ENCODE peak calls at places on chromosomes 4 and X, in six cellular contexts. A is K562, P is HepG2, E is H1, Q is GM12892, Z is GM12878. Y is an unnamed sample.
A peak's percentile ranks its signal among the peaks of the same experiment; 100 is the strongest.

GRCh38 chr4:76830612-76831474 is 67.1 kb downstream of the SOWAHB start:
- DNase-seq in P (peak; percentile 94), E (no peak), A (no peak), Z (no peak), Q (no peak), Y (no peak)

GRCh38 chr4:146883070-146883469 is 62.6 kb downstream of the TTC29 start:
- DNase-seq in P (no peak), Q (no peak), A (no peak), E (no peak), Z (no peak), Y (no peak)

GRCh38 chr4:26127851-26128337 is 192.9 kb upstream of the RBPJ start:
- DNase-seq in A (no peak), E (no peak), Z (no peak), Q (no peak), P (no peak), Y (no peak)

GRCh38 chrX:42992199-42992943 is 214.4 kb upstream of the PPP1R2C start:
- DNase-seq in E (no peak), A (no peak), Z (no peak), P (no peak), Q (no peak), Y (no peak)

GRCh38 chrX:9668537-9668936 is 97.1 kb downstream of the GPR143 start:
- DNase-seq in Q (no peak), A (no peak), E (no peak), P (no peak), Z (no peak), Y (no peak)

GRCh38 chr4:182540496-182540895 is 297.3 kb downstream of the TENM3 start:
- DNase-seq in A (no peak), E (no peak), Z (no peak), Q (no peak), P (no peak), Y (no peak)

GRCh38 chr4:177246636-177247584 is 62.8 kb upstream of the NEIL3 start:
- DNase-seq in E (no peak), A (no peak), Q (no peak), P (no peak), Z (no peak), Y (no peak)

GRCh38 chr4:16952896-16953605 is 54.6 kb upstream of the LDB2 start:
- DNase-seq in Z (no peak), P (no peak), A (no peak), E (no peak), Q (no peak), Y (no peak)

GRCh38 chr4:142293536-142293935 is 552.6 kb downstream of the INPP4B start:
- DNase-seq in Z (no peak), P (no peak), Q (no peak), A (no peak), E (no peak), Y (no peak)

GRCh38 chr4:2046031-2046961 is 12.8 kb upstream of the NAT8L start:
- DNase-seq in A (no peak), Q (no peak), Z (no peak), E (no peak), P (no peak), Y (peak; percentile 25)

GRCh38 chrX:2608638-2609430 is 82.3 kb upstream of the CD99 start:
- DNase-seq in Z (no peak), A (peak; percentile 88), P (peak; percentile 72), Q (peak; percentile 89), E (peak; percentile 58), Y (peak; percentile 92)

GRCh38 chrX:151821226-151821625 is 86.7 kb downstream of the CNGA2 start:
- DNase-seq in E (no peak), P (no peak), A (no peak), Q (no peak), Z (no peak), Y (no peak)

GRCh38 chr4:40763228-40763716 is 13.5 kb downstream of the NSUN7 start:
- DNase-seq in A (peak; percentile 6), E (no peak), Z (peak; percentile 88), Q (peak; percentile 22), P (no peak), Y (peak; percentile 33)

GRCh38 chr4:34932591-34932990 is 1311.7 kb downstream of the ARAP2 start:
- DNase-seq in A (no peak), P (no peak), Z (no peak), E (no peak), Q (no peak), Y (no peak)

GRCh38 chrX:139739138-139739537 is 31.2 kb upstream of the MCF2 start:
- DNase-seq in P (no peak), Z (peak; percentile 19), Q (no peak), A (no peak), E (no peak), Y (no peak)

GRCh38 chrX:17278961-17279360 is 96.0 kb upstream of the NHS start:
- DNase-seq in A (no peak), Q (no peak), P (no peak), E (no peak), Z (no peak), Y (no peak)

GRCh38 chr4:143514432-143514831 is 930 bp downstream of the SMARCA5 start:
- DNase-seq in P (peak; percentile 15), Q (no peak), E (peak; percentile 7), A (peak; percentile 83), Z (no peak), Y (peak; percentile 5)

GRCh38 chr4:98352403-98352802 is 91.2 kb downstream of the RAP1GDS1 start:
- DNase-seq in P (no peak), Q (no peak), Z (no peak), E (no peak), A (no peak), Y (no peak)

GRCh38 chrX:57241967-57242366 is 44.5 kb upstream of the FAAH2 start:
- DNase-seq in Q (no peak), E (no peak), Z (no peak), A (no peak), P (no peak), Y (no peak)

GRCh38 chr4:97123573-97123972 is 1019.7 kb downstream of the STPG2 start:
- DNase-seq in Q (no peak), A (no peak), E (no peak), P (no peak), Z (no peak), Y (no peak)

DNA sequence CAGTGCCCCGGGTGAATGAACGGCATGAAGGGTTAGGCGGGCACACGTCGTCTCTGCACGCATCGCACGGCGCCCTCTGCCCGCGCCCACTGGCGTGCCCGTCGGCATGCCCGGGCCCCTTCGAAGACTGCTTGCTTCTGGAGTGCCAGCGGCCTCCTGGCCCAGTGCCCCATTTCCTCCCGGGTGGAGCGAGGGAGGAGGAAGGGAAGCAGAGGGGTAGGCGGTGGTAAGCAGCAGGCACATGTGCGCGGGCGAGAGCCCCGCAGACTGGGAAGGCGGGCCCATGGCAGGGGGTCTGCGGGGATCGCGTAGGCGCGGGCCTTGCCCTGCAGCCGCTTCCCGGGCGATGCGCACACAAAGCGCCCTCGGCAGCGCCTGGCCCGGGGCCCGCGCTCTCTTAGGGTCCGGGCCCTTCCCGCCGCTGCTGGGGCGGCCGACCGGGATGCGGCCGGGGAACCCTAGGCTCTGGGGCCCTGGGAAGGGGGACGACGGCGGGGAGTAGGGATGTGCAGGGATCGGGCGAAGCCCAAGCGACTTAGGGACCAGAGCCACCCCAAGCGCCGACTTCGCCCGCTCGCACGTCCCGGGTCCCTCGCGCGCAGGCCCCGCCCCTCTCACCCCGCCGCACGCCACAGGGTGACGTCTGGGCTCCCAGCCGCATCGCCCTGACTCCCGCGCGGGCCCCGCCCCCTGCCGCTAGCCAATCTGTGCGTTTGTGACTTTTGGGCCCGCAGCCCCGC is 866 bp upstream of the EMD start:
- DNase-seq in P (no peak), A (no peak), E (no peak), Q (peak; percentile 77), Z (no peak), Y (no peak)
- TF ChIP-seq POLR2A in P (peak; percentile 47), A (peak; percentile 70), E (peak; percentile 61), Q (peak; percentile 53), Z (peak; percentile 76), Y (peak; percentile 24)

DNA sequence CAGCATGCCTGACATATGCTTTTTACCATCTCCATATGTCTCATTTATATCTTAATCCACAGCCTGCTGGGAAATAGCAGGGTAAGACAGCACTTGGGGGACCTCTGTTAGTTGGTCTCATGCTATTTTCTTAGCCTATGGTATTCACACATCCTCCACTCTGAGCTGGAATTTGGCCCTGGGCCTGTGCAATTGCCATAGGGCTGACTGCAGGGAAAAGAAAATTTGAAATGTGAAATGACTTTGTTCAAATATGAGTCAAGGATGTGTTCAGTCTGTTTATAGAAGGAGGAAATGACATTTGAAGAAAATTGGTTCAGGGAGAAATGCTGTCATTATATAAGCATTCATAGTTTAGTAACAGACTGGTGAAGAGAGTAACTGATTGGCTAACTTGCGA is 9.6 kb upstream of the MAP7D3 start:
- DNase-seq in P (no peak), A (no peak), E (no peak), Q (no peak), Z (no peak), Y (no peak)
- TF ChIP-seq TAF1 in P (no peak), A (no peak), E (no peak), Q (no peak), Z (no peak), Y (no peak)

DNA sequence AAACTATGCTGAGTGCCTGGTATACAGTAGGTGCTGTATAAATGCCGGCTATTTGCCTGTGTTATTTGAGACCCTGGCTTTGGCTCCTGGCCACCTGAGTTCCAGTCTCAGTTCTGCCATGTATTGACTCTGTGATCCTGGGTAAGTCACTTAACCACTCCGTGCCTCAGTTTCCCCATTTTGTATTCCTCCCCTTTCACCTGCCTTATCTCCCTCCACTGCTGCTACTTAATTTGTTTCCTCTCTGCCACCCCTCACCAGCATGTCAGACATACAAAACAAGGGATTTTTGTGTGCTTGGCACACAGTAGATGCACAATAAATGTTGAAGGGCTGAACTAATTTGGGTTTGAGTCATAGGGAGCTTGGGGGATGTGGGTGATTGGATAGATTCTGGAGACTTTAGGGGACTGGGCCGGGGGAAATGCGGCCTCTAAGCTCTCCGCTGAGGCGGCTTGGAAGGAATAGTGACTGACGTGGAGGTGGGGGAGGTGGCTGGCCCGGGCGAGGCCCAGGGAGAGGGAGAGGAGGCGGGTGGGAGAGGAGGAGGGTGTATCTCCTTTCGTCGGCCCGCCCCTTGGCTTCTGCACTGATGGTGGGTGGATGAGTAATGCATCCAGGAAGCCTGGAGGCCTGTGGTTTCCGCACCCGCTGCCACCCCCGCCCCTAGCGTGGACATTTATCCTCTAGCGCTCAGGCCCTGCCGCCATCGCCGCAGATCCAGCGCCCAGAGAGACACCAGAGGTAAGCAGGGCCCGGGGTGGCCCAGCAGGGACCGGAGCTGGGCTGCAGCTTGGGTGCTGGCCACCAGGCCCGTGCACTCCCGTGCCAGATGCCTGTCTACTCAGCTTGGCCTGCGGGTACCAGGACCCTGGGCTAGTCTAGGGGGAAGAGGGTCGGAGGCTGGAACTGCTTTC is at the start of gene TIMP1:
- DNase-seq in A (peak; percentile 95), E (no peak), Z (peak; percentile 45), P (peak; percentile 63), Q (peak; percentile 71), Y (peak; percentile 70)
- TF ChIP-seq POLR2A in A (peak; percentile 86), E (peak; percentile 37), Z (peak; percentile 80), P (no peak), Q (peak; percentile 67), Y (no peak)

DNA sequence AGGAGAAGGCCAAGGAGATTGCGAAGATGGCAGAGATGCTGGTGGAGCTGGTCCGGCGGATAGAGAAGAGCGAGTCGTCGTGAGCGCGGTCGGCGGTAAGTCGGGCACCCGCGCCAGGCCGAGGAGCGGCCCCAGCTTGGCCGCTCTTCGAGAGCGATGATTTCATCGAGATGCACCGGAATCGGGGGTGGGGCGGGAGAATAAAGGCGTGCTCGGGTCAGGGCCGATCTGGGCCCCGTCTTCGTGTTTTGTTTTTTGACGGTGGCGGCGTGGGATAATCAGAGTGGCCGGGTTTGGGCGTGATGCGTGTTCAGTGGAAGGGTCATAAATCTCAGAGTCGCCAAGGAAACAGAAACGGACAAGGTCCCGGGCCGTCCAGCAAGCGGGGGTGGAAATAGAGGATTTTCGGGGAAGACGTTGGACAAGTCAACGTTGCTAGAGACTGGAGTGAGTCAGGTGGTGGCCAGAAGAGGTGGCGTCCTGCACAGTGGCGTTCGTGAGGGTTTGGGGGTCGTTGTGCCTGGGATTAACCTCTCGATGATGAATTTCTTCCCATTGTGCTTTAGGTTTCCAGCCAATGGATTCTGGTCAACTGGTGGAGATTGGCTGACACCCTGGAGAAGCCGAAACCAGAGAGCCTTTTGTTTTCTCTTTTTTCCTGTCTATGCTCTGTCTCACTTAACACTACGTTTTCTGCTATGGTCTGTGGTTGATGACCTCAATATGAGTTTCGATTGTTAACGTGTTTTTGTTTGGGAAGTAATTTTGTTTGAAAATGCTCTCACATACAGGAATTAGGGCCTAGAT is 882 bp downstream of the MRFAP1 start:
- DNase-seq in A (peak; percentile 57), P (no peak), E (no peak), Z (no peak), Q (peak; percentile 37), Y (no peak)
- TF ChIP-seq TAF1 in A (no peak), P (no peak), E (no peak), Z (no peak), Q (no peak), Y (no peak)

Y was measured in GM12891.